ENCODE peak calls at places on chromosomes 3 and 15, in six cellular contexts. Q is stimulated activated CD4-positive, alpha-beta T cell treated with anti-CD3 and anti-CD28 coated beads, Interleukin-12 subunit alpha, Interleukin-12 subunit beta, amount 100 ng/mL, for 24 hours; L is breast epithelium; Y is activated T-cell treated with anti-CD3 and anti-CD28 coated beads, Interleukin-2, amount 50 U/mL, for 72 hours; A is AG08396; X is CD8-positive, alpha-beta T cell. J is an unnamed sample.

GRCh38 chr3:138124689-138125420 is 7.3 kb downstream of the A4GNT start:
- DNase-seq in L (no peak), X (no peak), Y (no peak), A (peak), Q (no peak), J (no peak)

GRCh38 chr3:144556392-144556791 is 584.8 kb downstream of the DIPK2A start:
- DNase-seq in L (no peak), A (no peak), Q (no peak), Y (no peak), X (no peak), J (peak)

GRCh38 chr3:161333696-161334095 is 37.6 kb downstream of the SPTSSB start:
- DNase-seq in L (no peak), Q (no peak), Y (no peak), A (no peak), X (no peak), J (no peak)

GRCh38 chr15:56042982-56043980 is 49.9 kb upstream of the NEDD4 start:
- DNase-seq in X (no peak), Q (no peak), A (no peak), L (no peak), Y (peak), J (no peak)

GRCh38 chr3:20039765-20040475 is at the start of gene KAT2B:
- DNase-seq in Q (peak), Y (peak), X (peak), A (peak), L (peak), J (peak)

GRCh38 chr3:143155756-143156155 is 36.2 kb downstream of the CHST2 start:
- DNase-seq in Y (no peak), X (no peak), A (no peak), L (no peak), Q (no peak), J (no peak)

GRCh38 chr3:14988988-14989394 is 41.6 kb downstream of the NR2C2 start:
- DNase-seq in A (no peak), X (no peak), L (no peak), Y (peak), Q (no peak), J (peak)

GRCh38 chr15:52749250-52749649 is 40.9 kb downstream of the ONECUT1 start:
- DNase-seq in X (no peak), Q (no peak), A (no peak), Y (no peak), L (no peak), J (no peak)

GRCh38 chr3:21170964-21171363 is 580.0 kb downstream of the ZNF385D start:
- DNase-seq in X (no peak), Q (no peak), L (no peak), A (peak), Y (no peak), J (peak)

GRCh38 chr3:16148783-16149182 is 25.7 kb upstream of the GALNT15 start:
- DNase-seq in A (peak), L (peak), X (no peak), Q (no peak), Y (no peak), J (no peak)